ENCODE peak calls at places on chromosomes 7 and 10, in six cellular contexts. One of them, this sample, is unnamed.

GRCh38 chr7:78529392-78529791 is 730.8 kb downstream of the PHTF2 start:
- DNase-seq in GM19239: no peak
- DNase-seq in HAP-1: no peak
- DNase-seq in left lung: no peak
- DNase-seq in small intestine: no peak
- DNase-seq in central memory CD4-positive, alpha-beta T cell: no peak
- DNase-seq in this sample: no peak

GRCh38 chr10:119441921-119442757 is 100.4 kb downstream of the RGS10 start:
- DNase-seq in GM19239: no peak
- DNase-seq in HAP-1: no peak
- DNase-seq in left lung: no peak
- DNase-seq in central memory CD4-positive, alpha-beta T cell: no peak
- DNase-seq in small intestine: no peak
- DNase-seq in this sample: no peak

GRCh38 chr10:86556532-86556931 is 34.9 kb upstream of the WAPL start:
- DNase-seq in HAP-1: no peak
- DNase-seq in central memory CD4-positive, alpha-beta T cell: no peak
- DNase-seq in GM19239: no peak
- DNase-seq in left lung: no peak
- DNase-seq in small intestine: no peak
- DNase-seq in this sample: no peak

GRCh38 chr7:31129067-31129466 is 77.0 kb downstream of the ADCYAP1R1 start:
- DNase-seq in left lung: no peak
- DNase-seq in small intestine: no peak
- DNase-seq in HAP-1: no peak
- DNase-seq in GM19239: no peak
- DNase-seq in central memory CD4-positive, alpha-beta T cell: no peak
- DNase-seq in this sample: no peak

GRCh38 chr10:37736120-37736519 is 121.3 kb downstream of the ZNF248 start:
- DNase-seq in HAP-1: no peak
- DNase-seq in GM19239: no peak
- DNase-seq in left lung: no peak
- DNase-seq in central memory CD4-positive, alpha-beta T cell: no peak
- DNase-seq in small intestine: no peak
- DNase-seq in this sample: no peak

GRCh38 chr10:35341521-35341920 is 5.2 kb downstream of the CCNY start:
- DNase-seq in small intestine: no peak
- DNase-seq in central memory CD4-positive, alpha-beta T cell: peak
- DNase-seq in left lung: no peak
- DNase-seq in HAP-1: no peak
- DNase-seq in GM19239: peak
- DNase-seq in this sample: no peak

GRCh38 chr10:68208424-68209042 is 23.4 kb downstream of the ATOH7 start:
- DNase-seq in HAP-1: peak
- DNase-seq in left lung: no peak
- DNase-seq in small intestine: peak
- DNase-seq in GM19239: peak
- DNase-seq in central memory CD4-positive, alpha-beta T cell: no peak
- DNase-seq in this sample: peak

GRCh38 chr7:100496509-100496908 is 12.8 kb downstream of the NYAP1 start:
- DNase-seq in left lung: no peak
- DNase-seq in GM19239: no peak
- DNase-seq in small intestine: no peak
- DNase-seq in central memory CD4-positive, alpha-beta T cell: no peak
- DNase-seq in HAP-1: no peak
- DNase-seq in this sample: no peak

GRCh38 chr7:8189615-8190014 is 72.4 kb downstream of the ICA1 start:
- DNase-seq in GM19239: no peak
- DNase-seq in central memory CD4-positive, alpha-beta T cell: no peak
- DNase-seq in left lung: no peak
- DNase-seq in HAP-1: no peak
- DNase-seq in small intestine: no peak
- DNase-seq in this sample: peak

GRCh38 chr7:108431099-108431498 is 25.1 kb downstream of the NRCAM start:
- DNase-seq in GM19239: no peak
- DNase-seq in left lung: no peak
- DNase-seq in HAP-1: no peak
- DNase-seq in central memory CD4-positive, alpha-beta T cell: no peak
- DNase-seq in small intestine: no peak
- DNase-seq in this sample: no peak

GRCh38 chr10:110918269-110918632 is 729 bp downstream of the BBIP1 start:
- DNase-seq in central memory CD4-positive, alpha-beta T cell: no peak
- DNase-seq in GM19239: no peak
- DNase-seq in left lung: peak
- DNase-seq in small intestine: peak
- DNase-seq in HAP-1: peak
- DNase-seq in this sample: no peak

GRCh38 chr10:50538473-50539398 is 85.0 kb downstream of the SGMS1 start:
- DNase-seq in GM19239: no peak
- DNase-seq in HAP-1: no peak
- DNase-seq in small intestine: peak
- DNase-seq in left lung: no peak
- DNase-seq in central memory CD4-positive, alpha-beta T cell: no peak
- DNase-seq in this sample: no peak

GRCh38 chr10:2508971-2509605 is 558.3 kb upstream of the PFKP start:
- DNase-seq in GM19239: no peak
- DNase-seq in left lung: no peak
- DNase-seq in HAP-1: no peak
- DNase-seq in central memory CD4-positive, alpha-beta T cell: no peak
- DNase-seq in small intestine: no peak
- DNase-seq in this sample: no peak

GRCh38 chr10:71391701-71392100 is 5.0 kb upstream of the CDH23 start:
- DNase-seq in left lung: no peak
- DNase-seq in small intestine: no peak
- DNase-seq in GM19239: no peak
- DNase-seq in central memory CD4-positive, alpha-beta T cell: no peak
- DNase-seq in HAP-1: no peak
- DNase-seq in this sample: no peak

GRCh38 chr7:30682131-30683083 is at the start of gene CRHR2:
- DNase-seq in GM19239: no peak
- DNase-seq in central memory CD4-positive, alpha-beta T cell: no peak
- DNase-seq in small intestine: no peak
- DNase-seq in left lung: no peak
- DNase-seq in HAP-1: peak
- DNase-seq in this sample: peak

GRCh38 chr7:27346531-27347260 is 104.1 kb downstream of the EVX1 start:
- DNase-seq in GM19239: no peak
- DNase-seq in HAP-1: peak
- DNase-seq in left lung: peak
- DNase-seq in central memory CD4-positive, alpha-beta T cell: no peak
- DNase-seq in small intestine: no peak
- DNase-seq in this sample: no peak